ENCODE peak calls at places on chromosome 10, in ten cellular contexts. One of them, this sample, is unnamed. For H3K4me1, the result is how much of the 10 kb centered on the place peaks cover.

GRCh38 chr10:3099291-3100092 is 32.1 kb downstream of the PFKP start:
- DNase-seq in RWPE2: no peak
- DNase-seq in HepG2: peak
- DNase-seq in psoas muscle: no peak
- DNase-seq in gastrocnemius medialis: no peak
- DNase-seq in A549: no peak
- DNase-seq in heart right ventricle: no peak
- DNase-seq in Panc1: no peak
- DNase-seq in prostate gland: no peak
- DNase-seq in heart left ventricle: no peak
- DNase-seq in this sample: peak

GRCh38 chr10:63628526-63629362 is 107.5 kb downstream of the REEP3 start:
- DNase-seq in RWPE2: no peak
- DNase-seq in HepG2: peak
- DNase-seq in psoas muscle: peak
- DNase-seq in gastrocnemius medialis: peak
- DNase-seq in A549: no peak
- DNase-seq in heart right ventricle: peak
- DNase-seq in Panc1: peak
- DNase-seq in prostate gland: peak
- DNase-seq in heart left ventricle: peak
- DNase-seq in this sample: peak

GRCh38 chr10:8360365-8360764 is 305.9 kb downstream of the GATA3 start:
- DNase-seq in RWPE2: no peak
- DNase-seq in HepG2: no peak
- DNase-seq in psoas muscle: no peak
- DNase-seq in gastrocnemius medialis: no peak
- DNase-seq in A549: no peak
- DNase-seq in heart right ventricle: no peak
- DNase-seq in Panc1: no peak
- DNase-seq in prostate gland: no peak
- DNase-seq in heart left ventricle: no peak
- DNase-seq in this sample: no peak

GRCh38 chr10:117174439-117175214 is 22.7 kb upstream of the KCNK18 start:
- DNase-seq in RWPE2: peak
- DNase-seq in HepG2: peak
- DNase-seq in psoas muscle: peak
- DNase-seq in gastrocnemius medialis: peak
- DNase-seq in A549: peak
- DNase-seq in heart right ventricle: peak
- DNase-seq in Panc1: peak
- DNase-seq in prostate gland: peak
- DNase-seq in heart left ventricle: peak
- DNase-seq in this sample: peak

GRCh38 chr10:110433740-110434139 is 64.0 kb upstream of the DUSP5 start:
- DNase-seq in RWPE2: no peak
- DNase-seq in HepG2: no peak
- DNase-seq in psoas muscle: peak
- DNase-seq in gastrocnemius medialis: no peak
- DNase-seq in A549: no peak
- DNase-seq in heart right ventricle: no peak
- DNase-seq in Panc1: no peak
- DNase-seq in prostate gland: no peak
- DNase-seq in heart left ventricle: no peak
- DNase-seq in this sample: no peak

GRCh38 chr10:101495324-101495925 is 92.6 kb downstream of the POLL start:
- DNase-seq in RWPE2: no peak
- DNase-seq in HepG2: peak
- DNase-seq in psoas muscle: no peak
- DNase-seq in gastrocnemius medialis: no peak
- DNase-seq in A549: peak
- DNase-seq in heart right ventricle: no peak
- DNase-seq in Panc1: peak
- DNase-seq in prostate gland: no peak
- DNase-seq in heart left ventricle: no peak
- DNase-seq in this sample: peak

GRCh38 chr10:100812978-100813377 is 67.6 kb downstream of the PAX2 start:
- DNase-seq in RWPE2: no peak
- DNase-seq in HepG2: no peak
- DNase-seq in psoas muscle: no peak
- DNase-seq in gastrocnemius medialis: no peak
- DNase-seq in A549: peak
- DNase-seq in heart right ventricle: no peak
- DNase-seq in Panc1: no peak
- DNase-seq in prostate gland: no peak
- DNase-seq in heart left ventricle: no peak
- DNase-seq in this sample: no peak

GRCh38 chr10:51291961-51292360 is 217.7 kb downstream of the PRKG1 start:
- DNase-seq in RWPE2: no peak
- DNase-seq in HepG2: no peak
- DNase-seq in psoas muscle: no peak
- DNase-seq in gastrocnemius medialis: no peak
- DNase-seq in A549: no peak
- DNase-seq in heart right ventricle: no peak
- DNase-seq in Panc1: no peak
- DNase-seq in prostate gland: no peak
- DNase-seq in heart left ventricle: no peak
- DNase-seq in this sample: no peak

GRCh38 chr10:123587110-123587509 is 79.0 kb upstream of the GPR26 start:
- DNase-seq in RWPE2: no peak
- DNase-seq in HepG2: no peak
- DNase-seq in psoas muscle: no peak
- DNase-seq in gastrocnemius medialis: no peak
- DNase-seq in A549: no peak
- DNase-seq in heart right ventricle: no peak
- DNase-seq in Panc1: no peak
- DNase-seq in prostate gland: no peak
- DNase-seq in heart left ventricle: no peak
- DNase-seq in this sample: no peak

GRCh38 chr10:113891476-113891875 is 37.0 kb downstream of the NHLRC2 start:
- DNase-seq in RWPE2: no peak
- DNase-seq in HepG2: no peak
- DNase-seq in psoas muscle: no peak
- DNase-seq in gastrocnemius medialis: no peak
- DNase-seq in A549: no peak
- DNase-seq in heart right ventricle: no peak
- DNase-seq in Panc1: no peak
- DNase-seq in prostate gland: no peak
- DNase-seq in heart left ventricle: peak
- DNase-seq in this sample: peak

GRCh38 chr10:43211030-43211429 is 55.8 kb downstream of the RASGEF1A start:
- DNase-seq in RWPE2: peak
- DNase-seq in HepG2: no peak
- DNase-seq in psoas muscle: peak
- DNase-seq in gastrocnemius medialis: no peak
- DNase-seq in A549: no peak
- DNase-seq in heart right ventricle: no peak
- DNase-seq in Panc1: no peak
- DNase-seq in prostate gland: no peak
- DNase-seq in heart left ventricle: no peak
- DNase-seq in this sample: peak

GRCh38 chr10:10520391-10521385 is 497.0 kb upstream of the CELF2 start:
- DNase-seq in RWPE2: no peak
- DNase-seq in HepG2: no peak
- DNase-seq in psoas muscle: no peak
- DNase-seq in gastrocnemius medialis: no peak
- DNase-seq in A549: no peak
- DNase-seq in heart right ventricle: no peak
- DNase-seq in Panc1: no peak
- DNase-seq in prostate gland: no peak
- DNase-seq in heart left ventricle: no peak
- DNase-seq in this sample: no peak

DNA sequence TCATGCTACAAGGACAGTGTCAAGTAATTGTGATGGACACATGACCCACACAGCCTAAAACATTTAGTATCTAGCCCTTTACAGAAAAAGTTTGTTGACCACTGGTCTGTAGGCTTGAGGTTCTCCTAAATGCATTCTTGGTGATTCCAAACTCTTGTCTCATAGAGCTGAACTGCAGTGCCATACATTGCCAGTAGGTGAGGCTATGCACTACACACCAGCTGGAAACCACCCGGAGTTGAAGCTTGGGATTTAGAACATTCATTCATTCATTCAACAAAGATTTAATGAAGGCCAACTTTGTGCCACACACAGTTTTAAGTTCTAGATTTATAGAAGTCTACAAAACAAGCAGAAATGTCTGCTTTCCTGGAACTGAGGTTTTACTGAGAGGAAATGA is 77.3 kb upstream of the TCF7L2 start:
- DNase-seq in RWPE2: no peak
- DNase-seq in HepG2: no peak
- DNase-seq in psoas muscle: no peak
- DNase-seq in gastrocnemius medialis: no peak
- DNase-seq in A549: peak
- DNase-seq in heart right ventricle: no peak
- DNase-seq in Panc1: no peak
- DNase-seq in prostate gland: no peak
- DNase-seq in heart left ventricle: no peak
- DNase-seq in this sample: no peak
- TF ChIP-seq CTCF in RWPE2: peak
- TF ChIP-seq CTCF in HepG2: peak
- TF ChIP-seq CTCF in psoas muscle: peak
- TF ChIP-seq CTCF in gastrocnemius medialis: no peak
- TF ChIP-seq CTCF in A549: no peak
- TF ChIP-seq CTCF in heart right ventricle: peak
- TF ChIP-seq CTCF in Panc1: peak
- TF ChIP-seq CTCF in prostate gland: no peak
- TF ChIP-seq CTCF in heart left ventricle: peak
- TF ChIP-seq CTCF in this sample: peak

GRCh38 chr10:79102056-79102874 is 33.5 kb downstream of the ZMIZ1 start:
- DNase-seq in RWPE2: no peak
- DNase-seq in HepG2: no peak
- DNase-seq in psoas muscle: peak
- DNase-seq in gastrocnemius medialis: peak
- DNase-seq in A549: no peak
- DNase-seq in heart right ventricle: peak
- DNase-seq in Panc1: no peak
- DNase-seq in prostate gland: peak
- DNase-seq in heart left ventricle: peak
- DNase-seq in this sample: peak
- H3K4me1 ChIP-seq in RWPE2: under half
- H3K4me1 ChIP-seq in HepG2: half or more
- H3K4me1 ChIP-seq in psoas muscle: half or more
- H3K4me1 ChIP-seq in gastrocnemius medialis: half or more
- H3K4me1 ChIP-seq in A549: half or more
- H3K4me1 ChIP-seq in heart right ventricle: half or more
- H3K4me1 ChIP-seq in Panc1: half or more
- H3K4me1 ChIP-seq in prostate gland: under half
- H3K4me1 ChIP-seq in heart left ventricle: half or more
- H3K4me1 ChIP-seq in this sample: half or more

GRCh38 chr10:88565072-88565471 is 18.0 kb downstream of the RNLS start:
- DNase-seq in RWPE2: no peak
- DNase-seq in HepG2: no peak
- DNase-seq in psoas muscle: no peak
- DNase-seq in gastrocnemius medialis: no peak
- DNase-seq in A549: peak
- DNase-seq in heart right ventricle: no peak
- DNase-seq in Panc1: no peak
- DNase-seq in prostate gland: no peak
- DNase-seq in heart left ventricle: no peak
- DNase-seq in this sample: peak
- TF ChIP-seq CTCF in RWPE2: peak
- TF ChIP-seq CTCF in HepG2: no peak
- TF ChIP-seq CTCF in psoas muscle: peak
- TF ChIP-seq CTCF in gastrocnemius medialis: peak
- TF ChIP-seq CTCF in A549: peak
- TF ChIP-seq CTCF in heart right ventricle: peak
- TF ChIP-seq CTCF in Panc1: peak
- TF ChIP-seq CTCF in prostate gland: peak
- TF ChIP-seq CTCF in heart left ventricle: peak
- TF ChIP-seq CTCF in this sample: peak

DNA sequence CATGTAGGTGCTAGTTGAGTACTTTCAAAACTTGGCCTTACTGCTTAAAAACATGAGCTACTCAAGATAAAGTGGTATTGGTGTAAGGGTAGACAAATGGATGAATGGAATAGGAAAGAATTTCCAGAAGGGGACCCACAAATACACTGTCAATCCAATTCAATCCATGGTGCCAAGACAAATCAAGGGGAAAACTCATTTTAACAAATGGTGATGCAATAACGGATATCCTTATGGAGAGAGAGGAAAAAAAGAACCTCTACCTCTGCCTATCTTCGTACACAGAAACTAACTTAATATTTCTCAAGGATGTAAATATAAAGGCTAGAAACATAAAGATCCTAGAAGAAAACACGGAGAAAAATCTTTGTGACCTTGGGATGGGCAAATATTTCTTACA is 123.8 kb upstream of the RSU1 start:
- DNase-seq in RWPE2: no peak
- DNase-seq in HepG2: no peak
- DNase-seq in psoas muscle: no peak
- DNase-seq in gastrocnemius medialis: no peak
- DNase-seq in A549: no peak
- DNase-seq in heart right ventricle: no peak
- DNase-seq in Panc1: no peak
- DNase-seq in prostate gland: no peak
- DNase-seq in heart left ventricle: no peak
- DNase-seq in this sample: no peak
- H3K4me1 ChIP-seq in RWPE2: under half
- H3K4me1 ChIP-seq in HepG2: under half
- H3K4me1 ChIP-seq in psoas muscle: under half
- H3K4me1 ChIP-seq in gastrocnemius medialis: under half
- H3K4me1 ChIP-seq in A549: under half
- H3K4me1 ChIP-seq in heart right ventricle: under half
- H3K4me1 ChIP-seq in Panc1: under half
- H3K4me1 ChIP-seq in prostate gland: under half
- H3K4me1 ChIP-seq in heart left ventricle: under half
- H3K4me1 ChIP-seq in this sample: under half

DNA sequence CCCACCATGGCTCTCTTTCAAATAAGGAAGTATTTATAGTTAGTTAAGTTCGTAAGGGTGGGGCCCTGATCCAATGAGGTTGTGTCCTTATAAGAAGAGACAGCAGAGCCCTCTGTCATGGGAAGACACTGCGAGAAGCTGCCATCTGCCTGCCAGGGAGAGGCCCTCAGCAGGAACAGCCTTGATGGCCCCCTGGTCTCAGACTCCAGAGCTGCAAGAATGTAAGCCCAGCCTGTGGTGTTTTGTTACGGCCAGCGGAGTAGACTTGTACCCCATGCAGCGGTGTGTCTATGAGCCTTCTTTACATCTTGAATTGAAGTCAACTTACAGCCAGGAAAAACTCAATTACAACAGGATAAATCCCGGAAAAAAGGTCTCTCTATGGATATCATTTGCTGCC is 14.3 kb upstream of the LARP4B start:
- DNase-seq in RWPE2: no peak
- DNase-seq in HepG2: no peak
- DNase-seq in psoas muscle: no peak
- DNase-seq in gastrocnemius medialis: no peak
- DNase-seq in A549: no peak
- DNase-seq in heart right ventricle: no peak
- DNase-seq in Panc1: no peak
- DNase-seq in prostate gland: no peak
- DNase-seq in heart left ventricle: no peak
- DNase-seq in this sample: no peak
- TF ChIP-seq CTCF in RWPE2: no peak
- TF ChIP-seq CTCF in HepG2: no peak
- TF ChIP-seq CTCF in psoas muscle: no peak
- TF ChIP-seq CTCF in gastrocnemius medialis: no peak
- TF ChIP-seq CTCF in A549: no peak
- TF ChIP-seq CTCF in heart right ventricle: no peak
- TF ChIP-seq CTCF in Panc1: no peak
- TF ChIP-seq CTCF in prostate gland: no peak
- TF ChIP-seq CTCF in heart left ventricle: no peak
- TF ChIP-seq CTCF in this sample: no peak

GRCh38 chr10:78772486-78772885 is 296.3 kb upstream of the ZMIZ1 start:
- DNase-seq in RWPE2: no peak
- DNase-seq in HepG2: no peak
- DNase-seq in psoas muscle: no peak
- DNase-seq in gastrocnemius medialis: no peak
- DNase-seq in A549: no peak
- DNase-seq in heart right ventricle: no peak
- DNase-seq in Panc1: no peak
- DNase-seq in prostate gland: no peak
- DNase-seq in heart left ventricle: no peak
- DNase-seq in this sample: no peak
- H3K4me1 ChIP-seq in RWPE2: under half
- H3K4me1 ChIP-seq in HepG2: under half
- H3K4me1 ChIP-seq in psoas muscle: under half
- H3K4me1 ChIP-seq in gastrocnemius medialis: under half
- H3K4me1 ChIP-seq in A549: under half
- H3K4me1 ChIP-seq in heart right ventricle: under half
- H3K4me1 ChIP-seq in Panc1: under half
- H3K4me1 ChIP-seq in prostate gland: under half
- H3K4me1 ChIP-seq in heart left ventricle: under half
- H3K4me1 ChIP-seq in this sample: under half

This sample was measured in cardiac muscle cell.